ENCODE peak calls at places on chromosomes 12 and 14, in seven cellular contexts. One of them, this sample, is unnamed.
A peak's percentile ranks its signal among the peaks of the same experiment; 100 is the strongest.

GRCh38 chr12:106369624-106370346 is 12.2 kb downstream of the POLR3B start:
- DNase-seq in Peyer's patch: no peak
- DNase-seq in neural progenitor cell: no peak
- DNase-seq in psoas muscle: no peak
- DNase-seq in GM12865: no peak
- DNase-seq in mammary epithelial cell: peak; percentile 81
- DNase-seq in cardiac fibroblast: peak; percentile 90
- DNase-seq in this sample: peak; percentile 93

GRCh38 chr14:99551034-99551922 is 52.7 kb downstream of the CCDC85C start:
- DNase-seq in Peyer's patch: no peak
- DNase-seq in psoas muscle: no peak
- DNase-seq in GM12865: no peak
- DNase-seq in cardiac fibroblast: no peak
- DNase-seq in neural progenitor cell: no peak
- DNase-seq in mammary epithelial cell: no peak
- DNase-seq in this sample: no peak

GRCh38 chr14:32407170-32407569 is 78.1 kb downstream of the AKAP6 start:
- DNase-seq in mammary epithelial cell: no peak
- DNase-seq in psoas muscle: no peak
- DNase-seq in Peyer's patch: no peak
- DNase-seq in cardiac fibroblast: no peak
- DNase-seq in GM12865: no peak
- DNase-seq in neural progenitor cell: no peak
- DNase-seq in this sample: no peak

GRCh38 chr14:55416866-55417265 is 5.2 kb upstream of the ATG14 start:
- DNase-seq in GM12865: peak; percentile 28
- DNase-seq in cardiac fibroblast: peak; percentile 36
- DNase-seq in mammary epithelial cell: no peak
- DNase-seq in neural progenitor cell: peak; percentile 66
- DNase-seq in Peyer's patch: no peak
- DNase-seq in psoas muscle: no peak
- DNase-seq in this sample: peak; percentile 52

GRCh38 chr12:52630104-52630500 is 11.7 kb upstream of the KRT73 start:
- DNase-seq in Peyer's patch: no peak
- DNase-seq in mammary epithelial cell: no peak
- DNase-seq in psoas muscle: no peak
- DNase-seq in GM12865: no peak
- DNase-seq in neural progenitor cell: no peak
- DNase-seq in cardiac fibroblast: no peak
- DNase-seq in this sample: no peak

GRCh38 chr12:69252033-69252432 is 12.7 kb downstream of the CPSF6 start:
- DNase-seq in neural progenitor cell: peak; percentile 11
- DNase-seq in psoas muscle: no peak
- DNase-seq in mammary epithelial cell: peak; percentile 12
- DNase-seq in GM12865: no peak
- DNase-seq in Peyer's patch: no peak
- DNase-seq in cardiac fibroblast: no peak
- DNase-seq in this sample: no peak

GRCh38 chr14:33894339-33894738 is 56.5 kb downstream of the EGLN3 start:
- DNase-seq in psoas muscle: no peak
- DNase-seq in mammary epithelial cell: no peak
- DNase-seq in Peyer's patch: no peak
- DNase-seq in cardiac fibroblast: no peak
- DNase-seq in neural progenitor cell: no peak
- DNase-seq in GM12865: no peak
- DNase-seq in this sample: no peak

GRCh38 chr14:74568896-74569295 is 43.1 kb downstream of the LTBP2 start:
- DNase-seq in GM12865: no peak
- DNase-seq in psoas muscle: peak; percentile 41
- DNase-seq in cardiac fibroblast: peak; percentile 40
- DNase-seq in mammary epithelial cell: peak; percentile 14
- DNase-seq in neural progenitor cell: no peak
- DNase-seq in Peyer's patch: peak; percentile 25
- DNase-seq in this sample: peak; percentile 23

GRCh38 chr14:29444805-29445204 is 482.8 kb downstream of the PRKD1 start:
- DNase-seq in mammary epithelial cell: no peak
- DNase-seq in GM12865: no peak
- DNase-seq in psoas muscle: no peak
- DNase-seq in cardiac fibroblast: peak; percentile 17
- DNase-seq in Peyer's patch: no peak
- DNase-seq in neural progenitor cell: no peak
- DNase-seq in this sample: no peak

GRCh38 chr12:33439587-33440011 is at the start of gene SYT10:
- DNase-seq in neural progenitor cell: peak; percentile 89
- DNase-seq in psoas muscle: no peak
- DNase-seq in mammary epithelial cell: peak; percentile 52
- DNase-seq in Peyer's patch: peak; percentile 47
- DNase-seq in GM12865: no peak
- DNase-seq in cardiac fibroblast: no peak
- DNase-seq in this sample: peak; percentile 26

GRCh38 chr14:93785423-93785822 is 2.9 kb downstream of the PRIMA1 start:
- DNase-seq in GM12865: no peak
- DNase-seq in psoas muscle: no peak
- DNase-seq in cardiac fibroblast: no peak
- DNase-seq in neural progenitor cell: no peak
- DNase-seq in Peyer's patch: no peak
- DNase-seq in mammary epithelial cell: no peak
- DNase-seq in this sample: no peak

GRCh38 chr14:73058224-73058922 is at the start of gene RBM25:
- DNase-seq in Peyer's patch: peak; percentile 96
- DNase-seq in psoas muscle: peak; percentile 97
- DNase-seq in cardiac fibroblast: peak; percentile 99
- DNase-seq in neural progenitor cell: peak; percentile 98
- DNase-seq in mammary epithelial cell: peak; percentile 98
- DNase-seq in GM12865: peak; percentile 99
- DNase-seq in this sample: peak; percentile 99

GRCh38 chr14:73058923-73059311 is 583 bp downstream of the RBM25 start:
- DNase-seq in mammary epithelial cell: peak; percentile 40
- DNase-seq in Peyer's patch: no peak
- DNase-seq in GM12865: no peak
- DNase-seq in neural progenitor cell: peak; percentile 48
- DNase-seq in cardiac fibroblast: peak; percentile 41
- DNase-seq in psoas muscle: no peak
- DNase-seq in this sample: peak; percentile 32

GRCh38 chr14:73059326-73059725 is 992 bp downstream of the RBM25 start:
- DNase-seq in mammary epithelial cell: no peak
- DNase-seq in psoas muscle: no peak
- DNase-seq in Peyer's patch: no peak
- DNase-seq in GM12865: peak; percentile 12
- DNase-seq in cardiac fibroblast: peak; percentile 38
- DNase-seq in neural progenitor cell: no peak
- DNase-seq in this sample: peak; percentile 18

GRCh38 chr14:73055251-73055650 is 3.1 kb upstream of the RBM25 start:
- DNase-seq in GM12865: no peak
- DNase-seq in neural progenitor cell: no peak
- DNase-seq in cardiac fibroblast: no peak
- DNase-seq in psoas muscle: no peak
- DNase-seq in mammary epithelial cell: no peak
- DNase-seq in Peyer's patch: no peak
- DNase-seq in this sample: no peak

GRCh38 chr14:73057939-73058223 is 453 bp upstream of the RBM25 start:
- DNase-seq in Peyer's patch: no peak
- DNase-seq in cardiac fibroblast: no peak
- DNase-seq in neural progenitor cell: no peak
- DNase-seq in GM12865: no peak
- DNase-seq in mammary epithelial cell: no peak
- DNase-seq in psoas muscle: no peak
- DNase-seq in this sample: no peak
- H3K4me3 ChIP-seq in Peyer's patch: peak overlapping the region; percentile 61
- H3K4me3 ChIP-seq in cardiac fibroblast: peak overlapping the region; percentile 96
- H3K4me3 ChIP-seq in neural progenitor cell: peak overlapping the region; percentile 96
- H3K4me3 ChIP-seq in GM12865: peak overlapping the region; percentile 96
- H3K4me3 ChIP-seq in mammary epithelial cell: peak overlapping the region; percentile 50
- H3K4me3 ChIP-seq in psoas muscle: peak overlapping the region; percentile 75
- H3K4me3 ChIP-seq in this sample: peak overlapping the region; percentile 95

GRCh38 chr12:121781751-121782615 is 11.5 kb downstream of the RHOF start:
- DNase-seq in psoas muscle: no peak
- DNase-seq in neural progenitor cell: peak; percentile 46
- DNase-seq in cardiac fibroblast: peak; percentile 58
- DNase-seq in Peyer's patch: no peak
- DNase-seq in GM12865: peak; percentile 89
- DNase-seq in mammary epithelial cell: no peak
- DNase-seq in this sample: peak; percentile 78
- H3K4me3 ChIP-seq in psoas muscle: peak overlapping the region; percentile 32
- H3K4me3 ChIP-seq in neural progenitor cell: no peak overlapping the region
- H3K4me3 ChIP-seq in cardiac fibroblast: no peak overlapping the region
- H3K4me3 ChIP-seq in Peyer's patch: no peak overlapping the region
- H3K4me3 ChIP-seq in GM12865: peak overlapping the region; percentile 39
- H3K4me3 ChIP-seq in mammary epithelial cell: no peak overlapping the region
- H3K4me3 ChIP-seq in this sample: no peak overlapping the region

DNA sequence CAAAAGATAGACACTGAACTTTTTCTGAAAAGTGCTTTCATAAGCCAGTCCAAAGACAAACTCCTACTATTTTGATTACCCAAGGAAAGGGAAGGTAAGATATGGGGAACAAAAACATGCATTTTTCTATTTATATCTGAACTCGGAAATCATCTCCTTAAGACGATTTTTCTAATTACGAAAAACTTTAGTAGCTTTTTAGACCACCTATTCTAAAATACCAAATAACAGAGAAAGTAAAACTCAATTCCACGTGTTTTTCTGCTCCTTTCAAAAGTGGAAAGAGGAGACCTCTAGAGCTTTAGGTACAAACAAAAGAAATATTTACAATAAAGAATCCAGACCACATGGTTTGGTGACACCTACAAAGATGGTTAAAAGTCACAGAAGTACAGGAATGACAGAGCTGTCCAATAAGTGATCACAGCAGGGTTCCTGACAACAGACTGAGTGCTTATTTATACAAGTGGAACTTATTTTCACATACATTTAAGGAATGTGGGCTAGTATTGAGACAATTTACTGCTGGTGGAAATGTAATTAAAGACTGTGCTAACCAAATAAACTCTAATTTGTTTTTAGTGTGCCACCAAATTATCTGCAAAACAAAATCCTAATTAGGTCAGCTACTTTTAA is 2.5 kb downstream of the LRIG3 start:
- DNase-seq in GM12865: peak; percentile 44
- DNase-seq in mammary epithelial cell: no peak
- DNase-seq in neural progenitor cell: peak; percentile 47
- DNase-seq in cardiac fibroblast: peak; percentile 18
- DNase-seq in Peyer's patch: no peak
- DNase-seq in psoas muscle: no peak
- DNase-seq in this sample: peak; percentile 32
- H3K4me3 ChIP-seq in GM12865: peak overlapping the region; percentile 90
- H3K4me3 ChIP-seq in mammary epithelial cell: peak overlapping the region; percentile 69
- H3K4me3 ChIP-seq in neural progenitor cell: peak overlapping the region; percentile 86
- H3K4me3 ChIP-seq in cardiac fibroblast: no peak overlapping the region
- H3K4me3 ChIP-seq in Peyer's patch: peak overlapping the region; percentile 85
- H3K4me3 ChIP-seq in psoas muscle: peak overlapping the region; percentile 95
- H3K4me3 ChIP-seq in this sample: peak overlapping the region; percentile 88

DNA sequence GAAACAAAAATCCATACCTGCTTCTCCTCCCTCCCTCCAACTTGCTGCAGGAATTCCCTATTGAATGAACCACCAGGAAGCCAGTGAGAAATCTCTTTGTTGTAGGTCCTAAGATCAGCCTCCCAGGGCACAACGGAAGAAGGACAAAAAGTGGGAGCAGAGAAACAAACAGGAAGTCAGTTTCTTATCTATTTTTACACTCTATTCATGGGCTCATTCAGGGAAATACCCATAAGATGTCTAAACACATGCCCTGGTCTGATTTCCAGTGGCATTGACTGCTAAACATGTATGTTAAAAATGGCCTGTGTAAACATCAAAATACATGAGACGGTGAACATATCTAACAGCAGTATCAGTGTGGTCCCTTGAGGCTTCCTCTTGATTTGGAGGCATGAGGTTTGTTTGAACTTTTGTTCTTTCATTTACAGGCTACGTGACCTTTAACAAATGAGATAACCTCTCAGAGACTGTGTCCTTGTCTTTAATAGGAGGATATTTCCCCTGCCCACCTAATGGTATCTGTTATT is 18.8 kb downstream of the GPR65 start:
- DNase-seq in neural progenitor cell: no peak
- DNase-seq in cardiac fibroblast: no peak
- DNase-seq in psoas muscle: no peak
- DNase-seq in mammary epithelial cell: no peak
- DNase-seq in GM12865: peak; percentile 5
- DNase-seq in Peyer's patch: no peak
- DNase-seq in this sample: no peak
- H3K4me3 ChIP-seq in neural progenitor cell: no peak overlapping the region
- H3K4me3 ChIP-seq in cardiac fibroblast: no peak overlapping the region
- H3K4me3 ChIP-seq in psoas muscle: no peak overlapping the region
- H3K4me3 ChIP-seq in mammary epithelial cell: no peak overlapping the region
- H3K4me3 ChIP-seq in GM12865: no peak overlapping the region
- H3K4me3 ChIP-seq in Peyer's patch: no peak overlapping the region
- H3K4me3 ChIP-seq in this sample: no peak overlapping the region

DNA sequence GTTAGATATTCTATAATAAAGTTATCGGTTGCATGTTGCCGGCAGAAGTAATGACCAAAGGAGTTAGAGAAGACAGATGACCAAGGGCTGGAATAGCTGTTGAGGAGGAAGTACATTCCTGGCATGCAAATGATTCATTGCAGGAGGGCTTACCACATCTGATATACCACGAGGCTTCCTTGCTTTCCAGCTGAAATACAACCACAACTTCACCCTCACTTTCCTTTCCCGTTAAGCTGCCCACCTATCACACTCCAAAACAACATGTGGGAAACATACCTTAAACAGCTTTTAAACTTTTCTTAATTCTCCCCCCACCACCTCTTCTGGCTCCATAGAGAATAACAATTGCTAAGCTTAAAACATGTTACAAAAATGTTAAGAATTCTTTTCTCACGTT is 594.1 kb downstream of the NRXN3 start:
- DNase-seq in GM12865: no peak
- DNase-seq in mammary epithelial cell: peak; percentile 30
- DNase-seq in Peyer's patch: no peak
- DNase-seq in neural progenitor cell: no peak
- DNase-seq in cardiac fibroblast: peak; percentile 15
- DNase-seq in psoas muscle: no peak
- DNase-seq in this sample: peak; percentile 45
- H3K4me3 ChIP-seq in GM12865: no peak overlapping the region
- H3K4me3 ChIP-seq in mammary epithelial cell: no peak overlapping the region
- H3K4me3 ChIP-seq in Peyer's patch: no peak overlapping the region
- H3K4me3 ChIP-seq in neural progenitor cell: no peak overlapping the region
- H3K4me3 ChIP-seq in cardiac fibroblast: no peak overlapping the region
- H3K4me3 ChIP-seq in psoas muscle: no peak overlapping the region
- H3K4me3 ChIP-seq in this sample: no peak overlapping the region

GRCh38 chr14:23366163-23366921 is 1.4 kb upstream of the EFS start:
- DNase-seq in Peyer's patch: no peak
- DNase-seq in psoas muscle: peak; percentile 83
- DNase-seq in mammary epithelial cell: peak; percentile 60
- DNase-seq in cardiac fibroblast: peak; percentile 26
- DNase-seq in GM12865: no peak
- DNase-seq in neural progenitor cell: peak; percentile 97
- DNase-seq in this sample: peak; percentile 83

GRCh38 chr14:23364164-23364571 is 804 bp downstream of the EFS start:
- DNase-seq in neural progenitor cell: no peak
- DNase-seq in mammary epithelial cell: no peak
- DNase-seq in cardiac fibroblast: no peak
- DNase-seq in psoas muscle: no peak
- DNase-seq in Peyer's patch: no peak
- DNase-seq in GM12865: no peak
- DNase-seq in this sample: peak; percentile 24

GRCh38 chr14:23365353-23366162 is 586 bp upstream of the EFS start:
- DNase-seq in cardiac fibroblast: no peak
- DNase-seq in neural progenitor cell: peak; percentile 68
- DNase-seq in GM12865: no peak
- DNase-seq in Peyer's patch: no peak
- DNase-seq in mammary epithelial cell: no peak
- DNase-seq in psoas muscle: no peak
- DNase-seq in this sample: peak; percentile 75

GRCh38 chr14:23362200-23362599 is 2.8 kb downstream of the EFS start:
- DNase-seq in neural progenitor cell: no peak
- DNase-seq in psoas muscle: no peak
- DNase-seq in GM12865: no peak
- DNase-seq in Peyer's patch: no peak
- DNase-seq in cardiac fibroblast: no peak
- DNase-seq in mammary epithelial cell: no peak
- DNase-seq in this sample: no peak

GRCh38 chr14:23364604-23365352 is at the start of gene EFS:
- DNase-seq in neural progenitor cell: peak; percentile 85
- DNase-seq in GM12865: no peak
- DNase-seq in Peyer's patch: no peak
- DNase-seq in cardiac fibroblast: no peak
- DNase-seq in mammary epithelial cell: no peak
- DNase-seq in psoas muscle: no peak
- DNase-seq in this sample: no peak
- H3K4me3 ChIP-seq in neural progenitor cell: peak within 1 kb of the TSS; percentile 58
- H3K4me3 ChIP-seq in GM12865: no peak within 1 kb of the TSS
- H3K4me3 ChIP-seq in Peyer's patch: peak within 1 kb of the TSS; percentile 39
- H3K4me3 ChIP-seq in cardiac fibroblast: peak within 1 kb of the TSS; percentile 24
- H3K4me3 ChIP-seq in mammary epithelial cell: peak within 1 kb of the TSS; percentile 34
- H3K4me3 ChIP-seq in psoas muscle: peak within 1 kb of the TSS; percentile 65
- H3K4me3 ChIP-seq in this sample: peak within 1 kb of the TSS; percentile 66

This sample was measured in epithelial cell of esophagus.